ENCODE peak calls at places on chromosomes 4 and X, in ten cellular contexts. G is HTR-8/SVneo; L is kidney glomerular epithelial cell; W is tibial artery; M is Ammon's horn; P is NCI-H524; U is mammary epithelial cell; N is NCI-H1436; X is activated CD4-positive, alpha-beta memory T cell treated with anti-CD3 and anti-CD28 coated beads, Interleukin-2, amount 10 ng/mL, durations not matched to agents 7 days and 5 days; Q is NCI-H748 treated with DMSO at 0.1 percent for 48 hours. B is an unnamed sample.

GRCh38 chr4:133130171-133130570 is 18.9 kb upstream of the PCDH10 start:
- DNase-seq in G (no peak), M (no peak), W (no peak), U (no peak), Q (no peak), X (no peak), N (no peak), L (peak; percentile 20), P (no peak), B (no peak)

GRCh38 chrX:115364625-115365024 is 75.1 kb downstream of the LUZP4 start:
- DNase-seq in W (no peak), G (no peak), P (peak; percentile 8), L (no peak), M (no peak), X (no peak), U (no peak), N (no peak), Q (no peak), B (peak; percentile 9)

GRCh38 chr4:1244081-1244977 is 4.6 kb downstream of the CTBP1 start:
- DNase-seq in U (no peak), Q (no peak), G (no peak), P (no peak), M (peak; percentile 22), W (peak; percentile 16), N (no peak), X (no peak), L (no peak), B (no peak)

GRCh38 chr4:138390286-138390685 is 148.1 kb upstream of the SLC7A11 start:
- DNase-seq in L (no peak), G (no peak), M (no peak), Q (no peak), N (no peak), W (no peak), X (no peak), P (no peak), U (peak; percentile 38), B (peak; percentile 17)

GRCh38 chr4:80237992-80238391 is 28.5 kb upstream of the FGF5 start:
- DNase-seq in N (no peak), G (no peak), U (peak; percentile 96), M (no peak), X (no peak), Q (no peak), L (peak; percentile 39), P (no peak), W (no peak), B (peak; percentile 97)

GRCh38 chr4:96352051-96352517 is 512.2 kb downstream of the PDHA2 start:
- DNase-seq in W (no peak), G (no peak), M (peak; percentile 4), L (peak; percentile 24), U (peak; percentile 14), X (no peak), Q (no peak), P (peak; percentile 24), N (no peak), B (peak; percentile 40)

GRCh38 chrX:63349307-63349706 is 1.8 kb downstream of the SPIN4 start:
- DNase-seq in L (no peak), M (peak; percentile 16), Q (peak; percentile 41), W (no peak), P (peak; percentile 29), X (no peak), U (no peak), N (no peak), G (no peak), B (no peak)

GRCh38 chr4:7066493-7066892 is 1.4 kb downstream of the GRPEL1 start:
- DNase-seq in N (no peak), P (no peak), G (no peak), U (no peak), W (no peak), Q (no peak), L (no peak), M (no peak), X (no peak), B (no peak)

GRCh38 chrX:39972340-39972739 is 125.4 kb downstream of the BCOR start:
- DNase-seq in P (peak; percentile 35), Q (no peak), N (no peak), L (peak; percentile 8), W (no peak), M (no peak), G (peak; percentile 13), X (no peak), U (no peak), B (peak; percentile 38)

GRCh38 chrX:44884944-44885343 is 12.0 kb downstream of the KDM6A start:
- DNase-seq in W (no peak), N (no peak), Q (no peak), L (no peak), U (no peak), G (no peak), P (no peak), M (no peak), X (no peak), B (no peak)

GRCh38 chr4:119627267-119628190 is 1.1 kb downstream of the PDE5A start:
- DNase-seq in X (peak; percentile 62), G (peak; percentile 53), M (peak; percentile 21), N (peak; percentile 59), W (peak; percentile 79), L (peak; percentile 19), P (peak; percentile 35), Q (peak; percentile 32), U (peak; percentile 39), B (peak; percentile 57)

GRCh38 chrX:149151805-149152757 is 353.0 kb downstream of the IDS start:
- DNase-seq in M (no peak), N (no peak), Q (no peak), U (peak; percentile 91), G (no peak), L (peak; percentile 17), W (no peak), X (no peak), P (no peak), B (peak; percentile 92)

GRCh38 chrX:85573801-85574200 is 194.3 kb upstream of the POF1B start:
- DNase-seq in Q (no peak), X (no peak), W (no peak), U (no peak), G (no peak), L (no peak), M (no peak), N (no peak), P (no peak), B (no peak)

GRCh38 chr4:75235359-75235951 is 278.7 kb downstream of the RCHY1 start:
- DNase-seq in P (no peak), L (no peak), Q (no peak), U (no peak), G (no peak), W (no peak), X (no peak), M (no peak), N (no peak), B (no peak)

GRCh38 chr4:134906404-134907023 is 704.9 kb upstream of the PABPC4L start:
- DNase-seq in M (peak; percentile 6), P (peak; percentile 23), Q (peak; percentile 32), U (no peak), L (peak; percentile 48), N (no peak), X (no peak), G (peak; percentile 14), W (no peak), B (peak; percentile 34)

GRCh38 chr4:74473155-74473811 is 28.3 kb downstream of the AREG start:
- DNase-seq in L (peak; percentile 54), G (peak; percentile 13), X (no peak), N (no peak), M (peak; percentile 4), Q (no peak), W (peak; percentile 41), U (peak; percentile 80), P (no peak), B (peak; percentile 90)

GRCh38 chr4:138560448-138560847 is 318.3 kb upstream of the SLC7A11 start:
- DNase-seq in U (no peak), L (no peak), M (no peak), G (no peak), N (no peak), Q (no peak), X (no peak), P (no peak), W (no peak), B (no peak)

GRCh38 chrX:84144281-84144680 is 43.7 kb downstream of the RPS6KA6 start:
- DNase-seq in W (no peak), L (no peak), P (no peak), N (no peak), Q (no peak), X (no peak), G (no peak), M (no peak), U (no peak), B (no peak)

GRCh38 chr4:17957689-17958088 is 63.9 kb downstream of the LCORL start:
- DNase-seq in Q (no peak), L (peak; percentile 8), P (no peak), U (no peak), N (no peak), W (no peak), X (no peak), M (no peak), G (no peak), B (peak; percentile 35)

GRCh38 chr4:87005690-87006461 is 71.1 kb downstream of the AFF1 start:
- DNase-seq in P (peak; percentile 54), Q (peak; percentile 36), G (no peak), L (no peak), X (peak; percentile 52), U (no peak), W (no peak), N (no peak), M (peak; percentile 59), B (no peak)

GRCh38 chr4:185019451-185020292 is 1.4 kb downstream of the HELT start:
- DNase-seq in W (no peak), U (peak; percentile 27), Q (no peak), X (no peak), M (no peak), G (no peak), N (no peak), L (no peak), P (no peak), B (no peak)

GRCh38 chrX:136268051-136269048 is 17.1 kb upstream of the MAP7D3 start:
- DNase-seq in G (no peak), U (no peak), M (peak; percentile 59), X (peak; percentile 51), W (peak; percentile 34), N (peak; percentile 53), L (peak; percentile 44), P (peak; percentile 63), Q (peak; percentile 21), B (peak; percentile 39)

GRCh38 chrX:122572461-122572860 is 611.6 kb upstream of the GRIA3 start:
- DNase-seq in N (no peak), P (no peak), M (no peak), X (no peak), U (peak; percentile 29), W (no peak), L (no peak), Q (no peak), G (no peak), B (peak; percentile 43)

GRCh38 chr4:15104825-15105224 is 102.5 kb downstream of the CPEB2 start:
- DNase-seq in N (no peak), X (no peak), Q (no peak), M (no peak), U (no peak), G (no peak), P (no peak), W (no peak), L (no peak), B (no peak)

GRCh38 chrX:105460366-105460765 is 239.9 kb upstream of the TEX13A start:
- DNase-seq in N (no peak), G (no peak), W (no peak), Q (no peak), P (peak; percentile 14), L (no peak), X (no peak), M (no peak), U (peak; percentile 67), B (peak; percentile 25)

GRCh38 chr4:46999584-46999983 is 6.2 kb upstream of the GABRA4 start:
- DNase-seq in G (no peak), M (no peak), U (no peak), P (no peak), L (no peak), W (no peak), Q (no peak), X (no peak), N (no peak), B (peak; percentile 7)

GRCh38 chrX:153340111-153340510 is 6.2 kb downstream of the ZNF275 start:
- DNase-seq in U (no peak), X (no peak), N (no peak), P (no peak), G (no peak), W (no peak), Q (no peak), L (no peak), M (no peak), B (no peak)

GRCh38 chr4:25020240-25020639 is 10.5 kb downstream of the LGI2 start:
- DNase-seq in G (no peak), U (peak; percentile 54), M (no peak), L (no peak), N (no peak), Q (no peak), X (no peak), W (no peak), P (no peak), B (peak; percentile 90)